ENCODE peak calls at places on chromosomes 5 and 9, in ten cellular contexts. H is tibial artery; C is WERI-Rb-1; U is A549; A is aorta; I is GM12865; P is IMR-90; X is lung; Z is naive thymus-derived CD4-positive, alpha-beta T cell; O is pancreas. K is an unnamed sample.

GRCh38 chr9:118929317-118929716 is 439.9 kb downstream of the BRINP1 start:
- DNase-seq in H (no peak), C (no peak), U (no peak), A (no peak), I (no peak), P (peak; percentile 1), X (no peak), Z (no peak), O (no peak), K (no peak)

GRCh38 chr9:137423810-137424291 is 658 bp downstream of the NOXA1 start:
- DNase-seq in H (no peak), C (no peak), U (no peak), A (peak; percentile 82), I (no peak), P (no peak), X (no peak), Z (no peak), O (peak; percentile 83), K (no peak)

GRCh38 chr5:115246361-115246991 is 16.2 kb downstream of the PGGT1B start:
- DNase-seq in H (no peak), C (no peak), U (peak; percentile 33), A (no peak), I (peak; percentile 42), P (peak; percentile 48), X (no peak), Z (no peak), O (no peak), K (peak; percentile 38)

GRCh38 chr9:111106202-111106601 is 67.9 kb upstream of the LPAR1 start:
- DNase-seq in H (no peak), C (no peak), U (no peak), A (no peak), I (no peak), P (no peak), X (no peak), Z (no peak), O (no peak), K (no peak)

GRCh38 chr9:131840220-131840619 is 100.3 kb upstream of the RAPGEF1 start:
- DNase-seq in H (no peak), C (no peak), U (no peak), A (no peak), I (no peak), P (no peak), X (no peak), Z (no peak), O (no peak), K (peak; percentile 68)

GRCh38 chr9:114851301-114851700 is 45.5 kb upstream of the TNFSF15 start:
- DNase-seq in H (no peak), C (no peak), U (no peak), A (no peak), I (no peak), P (no peak), X (no peak), Z (no peak), O (no peak), K (peak; percentile 88)

GRCh38 chr9:87193151-87193550 is 245.8 kb upstream of the GAS1 start:
- DNase-seq in H (no peak), C (no peak), U (no peak), A (no peak), I (no peak), P (peak; percentile 47), X (no peak), Z (no peak), O (no peak), K (no peak)

GRCh38 chr5:88787856-88788255 is 95.1 kb downstream of the MEF2C start:
- DNase-seq in H (no peak), C (no peak), U (no peak), A (peak; percentile 82), I (no peak), P (no peak), X (no peak), Z (no peak), O (no peak), K (no peak)

GRCh38 chr9:18122156-18122555 is 351.8 kb upstream of the ADAMTSL1 start:
- DNase-seq in H (no peak), C (peak; percentile 64), U (no peak), A (no peak), I (no peak), P (peak; percentile 18), X (no peak), Z (no peak), O (no peak), K (no peak)

GRCh38 chr5:1410156-1411014 is 34.9 kb downstream of the SLC6A3 start:
- DNase-seq in H (no peak), C (no peak), U (no peak), A (peak; percentile 64), I (no peak), P (no peak), X (no peak), Z (no peak), O (peak; percentile 32), K (no peak)

GRCh38 chr9:115847245-115847644 is 306.3 kb upstream of the PAPPA start:
- DNase-seq in H (no peak), C (no peak), U (no peak), A (no peak), I (no peak), P (peak; percentile 86), X (no peak), Z (no peak), O (no peak), K (no peak)

GRCh38 chr9:36632892-36633291 is 60.2 kb downstream of the MELK start:
- DNase-seq in H (no peak), C (no peak), U (peak; percentile 25), A (no peak), I (peak; percentile 34), P (peak; percentile 51), X (no peak), Z (no peak), O (no peak), K (peak; percentile 10)

GRCh38 chr9:30670805-30671562 is 1713.5 kb upstream of the ACO1 start:
- DNase-seq in H (no peak), C (no peak), U (no peak), A (peak; percentile 61), I (no peak), P (no peak), X (no peak), Z (no peak), O (no peak), K (no peak)

GRCh38 chr5:147216552-147217154 is 18.2 kb upstream of the STK32A start:
- DNase-seq in H (no peak), C (no peak), U (no peak), A (no peak), I (peak; percentile 5), P (no peak), X (no peak), Z (no peak), O (no peak), K (peak; percentile 6)
- H3K4me3 ChIP-seq in H (no peak overlapping the region), C (no peak overlapping the region), U (no peak overlapping the region), A (no peak overlapping the region), I (no peak overlapping the region), P (no peak overlapping the region), X (no peak overlapping the region), Z (no peak overlapping the region), O (no peak overlapping the region), K (no peak overlapping the region)

GRCh38 chr5:151086192-151086869 is 5.5 kb upstream of the TNIP1 start:
- DNase-seq in H (no peak), C (no peak), U (no peak), A (peak; percentile 53), I (no peak), P (no peak), X (no peak), Z (no peak), O (no peak), K (no peak)

GRCh38 chr5:151085517-151086031 is 4.7 kb upstream of the TNIP1 start:
- DNase-seq in H (peak; percentile 70), C (no peak), U (no peak), A (peak; percentile 88), I (peak; percentile 62), P (peak; percentile 44), X (peak; percentile 57), Z (no peak), O (no peak), K (no peak)

GRCh38 chr5:151084363-151084762 is 3.5 kb upstream of the TNIP1 start:
- DNase-seq in H (no peak), C (no peak), U (no peak), A (peak; percentile 62), I (no peak), P (peak; percentile 32), X (no peak), Z (no peak), O (no peak), K (no peak)

GRCh38 chr5:151087475-151087874 is 6.6 kb upstream of the TNIP1 start:
- DNase-seq in H (no peak), C (no peak), U (no peak), A (peak; percentile 30), I (no peak), P (peak; percentile 59), X (no peak), Z (no peak), O (no peak), K (no peak)

DNA sequence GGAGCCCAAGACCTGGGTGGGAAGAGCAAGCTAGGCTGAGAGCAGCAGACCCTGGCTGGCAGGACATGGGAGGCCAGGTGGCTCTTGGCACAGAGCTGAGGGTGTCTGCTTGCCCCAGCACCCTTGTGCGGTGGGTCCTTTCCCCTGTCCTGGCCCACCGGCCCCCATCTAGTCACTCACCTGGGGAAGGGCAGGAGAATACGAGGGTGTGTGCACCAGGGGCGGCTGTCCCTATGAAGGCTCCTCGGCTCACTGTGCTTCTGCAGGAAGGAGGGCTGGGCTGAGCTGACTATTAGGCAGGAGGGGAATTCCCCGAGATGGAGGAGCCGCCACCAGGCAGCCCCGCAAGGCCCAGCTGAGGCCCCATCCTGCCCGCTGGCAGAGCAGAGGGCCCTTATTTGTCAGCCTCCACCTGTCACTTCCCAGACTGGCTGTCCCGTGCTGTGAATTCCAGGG is 6.1 kb upstream of the TNIP1 start:
- DNase-seq in H (no peak), C (no peak), U (no peak), A (peak; percentile 72), I (peak; percentile 82), P (peak; percentile 43), X (no peak), Z (peak; percentile 36), O (no peak), K (no peak)
- H3K4me3 ChIP-seq in H (no peak overlapping the region), C (no peak overlapping the region), U (no peak overlapping the region), A (no peak overlapping the region), I (peak overlapping the region; percentile 92), P (no peak overlapping the region), X (no peak overlapping the region), Z (no peak overlapping the region), O (no peak overlapping the region), K (no peak overlapping the region)

DNA sequence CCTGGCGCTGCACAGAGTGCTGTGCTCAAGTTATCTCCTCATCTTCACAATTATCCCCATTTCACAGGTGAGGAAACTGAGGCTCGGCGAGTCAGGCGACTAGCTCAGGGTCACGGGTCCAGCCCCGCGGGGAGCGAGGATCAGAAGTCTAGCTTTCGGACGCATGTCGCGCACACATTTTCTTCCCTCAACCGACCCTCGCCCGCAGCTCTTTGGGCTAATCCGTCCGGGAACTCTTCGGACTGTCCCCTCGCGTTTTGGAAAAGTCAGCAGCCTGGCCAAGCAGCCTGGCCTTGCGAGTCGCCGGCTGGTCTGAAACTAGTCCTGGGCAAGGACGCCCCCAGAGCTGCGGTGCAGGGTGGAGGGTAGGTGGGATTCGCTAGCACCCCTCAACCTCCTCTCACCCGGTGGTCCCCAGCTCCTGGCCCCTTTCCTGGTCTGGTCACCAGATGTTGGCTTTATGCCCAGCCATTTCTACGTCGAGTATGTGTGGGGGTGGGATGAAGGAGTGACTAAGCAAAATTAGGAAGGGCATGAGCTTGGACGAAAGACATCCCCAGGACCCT is 518 bp downstream of the BHMT2 start:
- DNase-seq in H (peak; percentile 27), C (no peak), U (no peak), A (peak; percentile 77), I (no peak), P (peak; percentile 26), X (no peak), Z (no peak), O (no peak), K (no peak)
- H3K4me3 ChIP-seq in H (peak overlapping the region; percentile 55), C (no peak overlapping the region), U (no peak overlapping the region), A (peak overlapping the region; percentile 36), I (no peak overlapping the region), P (no peak overlapping the region), X (no peak overlapping the region), Z (no peak overlapping the region), O (peak overlapping the region; percentile 42), K (no peak overlapping the region)

GRCh38 chr5:149273237-149273636 is 1.6 kb downstream of the AFAP1L1 start:
- DNase-seq in H (no peak), C (no peak), U (no peak), A (no peak), I (no peak), P (no peak), X (no peak), Z (no peak), O (no peak), K (no peak)
- H3K4me3 ChIP-seq in H (no peak overlapping the region), C (no peak overlapping the region), U (no peak overlapping the region), A (no peak overlapping the region), I (no peak overlapping the region), P (no peak overlapping the region), X (peak overlapping the region; percentile 49), Z (no peak overlapping the region), O (no peak overlapping the region), K (no peak overlapping the region)